ENCODE peak calls at places on chromosomes 7 and 10, in six cellular contexts. One of them, this sample, is unnamed.

GRCh38 chr7:27175005-27175625 is 995 bp upstream of the HOXA10 start:
- DNase-seq in HFFc6: peak
- DNase-seq in stimulated activated CD8-positive, alpha-beta memory T cell treated with anti-CD3 and anti-CD28 coated beads, Interleukin-15, amount 100 ng/mL, for 24 hours: no peak
- DNase-seq in iris pigment epithelial cell: no peak
- DNase-seq in thoracic aorta: no peak
- DNase-seq in activated naive CD4-positive, alpha-beta T cell treated with anti-CD3 and anti-CD28 coated beads for 36 hours: peak
- DNase-seq in this sample: no peak

GRCh38 chr7:48875300-48875916 is 48.9 kb upstream of the CDC14C start:
- DNase-seq in HFFc6: peak
- DNase-seq in stimulated activated CD8-positive, alpha-beta memory T cell treated with anti-CD3 and anti-CD28 coated beads, Interleukin-15, amount 100 ng/mL, for 24 hours: no peak
- DNase-seq in iris pigment epithelial cell: peak
- DNase-seq in thoracic aorta: no peak
- DNase-seq in activated naive CD4-positive, alpha-beta T cell treated with anti-CD3 and anti-CD28 coated beads for 36 hours: peak
- DNase-seq in this sample: no peak

GRCh38 chr7:139798221-139798620 is 20.4 kb upstream of the HIPK2 start:
- DNase-seq in HFFc6: no peak
- DNase-seq in stimulated activated CD8-positive, alpha-beta memory T cell treated with anti-CD3 and anti-CD28 coated beads, Interleukin-15, amount 100 ng/mL, for 24 hours: no peak
- DNase-seq in iris pigment epithelial cell: no peak
- DNase-seq in thoracic aorta: no peak
- DNase-seq in activated naive CD4-positive, alpha-beta T cell treated with anti-CD3 and anti-CD28 coated beads for 36 hours: peak
- DNase-seq in this sample: no peak

GRCh38 chr7:33901847-33902246 is 3.5 kb upstream of the BMPER start:
- DNase-seq in HFFc6: no peak
- DNase-seq in stimulated activated CD8-positive, alpha-beta memory T cell treated with anti-CD3 and anti-CD28 coated beads, Interleukin-15, amount 100 ng/mL, for 24 hours: no peak
- DNase-seq in iris pigment epithelial cell: no peak
- DNase-seq in thoracic aorta: no peak
- DNase-seq in activated naive CD4-positive, alpha-beta T cell treated with anti-CD3 and anti-CD28 coated beads for 36 hours: no peak
- DNase-seq in this sample: no peak

GRCh38 chr7:101554584-101555268 is 74.4 kb downstream of the MYL10 start:
- DNase-seq in HFFc6: no peak
- DNase-seq in stimulated activated CD8-positive, alpha-beta memory T cell treated with anti-CD3 and anti-CD28 coated beads, Interleukin-15, amount 100 ng/mL, for 24 hours: no peak
- DNase-seq in iris pigment epithelial cell: no peak
- DNase-seq in thoracic aorta: no peak
- DNase-seq in activated naive CD4-positive, alpha-beta T cell treated with anti-CD3 and anti-CD28 coated beads for 36 hours: peak
- DNase-seq in this sample: no peak

GRCh38 chr7:55348502-55348901 is 16.6 kb upstream of the LANCL2 start:
- DNase-seq in HFFc6: peak
- DNase-seq in stimulated activated CD8-positive, alpha-beta memory T cell treated with anti-CD3 and anti-CD28 coated beads, Interleukin-15, amount 100 ng/mL, for 24 hours: no peak
- DNase-seq in iris pigment epithelial cell: peak
- DNase-seq in thoracic aorta: no peak
- DNase-seq in activated naive CD4-positive, alpha-beta T cell treated with anti-CD3 and anti-CD28 coated beads for 36 hours: no peak
- DNase-seq in this sample: no peak

GRCh38 chr7:37943905-37944736 is 23.7 kb downstream of the EPDR1 start:
- DNase-seq in HFFc6: no peak
- DNase-seq in stimulated activated CD8-positive, alpha-beta memory T cell treated with anti-CD3 and anti-CD28 coated beads, Interleukin-15, amount 100 ng/mL, for 24 hours: no peak
- DNase-seq in iris pigment epithelial cell: no peak
- DNase-seq in thoracic aorta: no peak
- DNase-seq in activated naive CD4-positive, alpha-beta T cell treated with anti-CD3 and anti-CD28 coated beads for 36 hours: no peak
- DNase-seq in this sample: no peak

GRCh38 chr10:75956624-75957023 is 525.2 kb downstream of the LRMDA start:
- DNase-seq in HFFc6: no peak
- DNase-seq in stimulated activated CD8-positive, alpha-beta memory T cell treated with anti-CD3 and anti-CD28 coated beads, Interleukin-15, amount 100 ng/mL, for 24 hours: no peak
- DNase-seq in iris pigment epithelial cell: peak
- DNase-seq in thoracic aorta: no peak
- DNase-seq in activated naive CD4-positive, alpha-beta T cell treated with anti-CD3 and anti-CD28 coated beads for 36 hours: no peak
- DNase-seq in this sample: no peak

GRCh38 chr7:135510603-135511183 is 791 bp upstream of the CNOT4 start:
- DNase-seq in HFFc6: peak
- DNase-seq in stimulated activated CD8-positive, alpha-beta memory T cell treated with anti-CD3 and anti-CD28 coated beads, Interleukin-15, amount 100 ng/mL, for 24 hours: no peak
- DNase-seq in iris pigment epithelial cell: peak
- DNase-seq in thoracic aorta: no peak
- DNase-seq in activated naive CD4-positive, alpha-beta T cell treated with anti-CD3 and anti-CD28 coated beads for 36 hours: peak
- DNase-seq in this sample: no peak

This sample was measured in ascending aorta.